ENCODE peak calls at places on chromosomes 7 and 10, in eight cellular contexts. One of them, this sample, is unnamed.

GRCh38 chr7:8378349-8379019 is 54.9 kb upstream of the NXPH1 start:
- DNase-seq in HL-60: no peak
- DNase-seq in K562: no peak
- DNase-seq in astrocyte of the spinal cord: no peak
- DNase-seq in tibial artery: no peak
- DNase-seq in fibroblast of pulmonary artery: no peak
- DNase-seq in astrocyte: no peak
- DNase-seq in A673: no peak
- DNase-seq in this sample: no peak

GRCh38 chr10:4246881-4247358 is 461.9 kb upstream of the KLF6 start:
- DNase-seq in HL-60: no peak
- DNase-seq in K562: no peak
- DNase-seq in astrocyte of the spinal cord: peak
- DNase-seq in tibial artery: no peak
- DNase-seq in fibroblast of pulmonary artery: peak
- DNase-seq in astrocyte: peak
- DNase-seq in A673: peak
- DNase-seq in this sample: no peak

GRCh38 chr7:134900430-134900876 is 85.9 kb upstream of the AGBL3 start:
- DNase-seq in HL-60: no peak
- DNase-seq in K562: no peak
- DNase-seq in astrocyte of the spinal cord: no peak
- DNase-seq in tibial artery: no peak
- DNase-seq in fibroblast of pulmonary artery: no peak
- DNase-seq in astrocyte: no peak
- DNase-seq in A673: no peak
- DNase-seq in this sample: no peak

GRCh38 chr7:135247746-135248471 is 14.3 kb downstream of the STRA8 start:
- DNase-seq in HL-60: no peak
- DNase-seq in K562: no peak
- DNase-seq in astrocyte of the spinal cord: no peak
- DNase-seq in tibial artery: no peak
- DNase-seq in fibroblast of pulmonary artery: no peak
- DNase-seq in astrocyte: no peak
- DNase-seq in A673: no peak
- DNase-seq in this sample: no peak

GRCh38 chr10:114094795-114095194 is 51.1 kb downstream of the ADRB1 start:
- DNase-seq in HL-60: no peak
- DNase-seq in K562: no peak
- DNase-seq in astrocyte of the spinal cord: no peak
- DNase-seq in tibial artery: no peak
- DNase-seq in fibroblast of pulmonary artery: no peak
- DNase-seq in astrocyte: no peak
- DNase-seq in A673: no peak
- DNase-seq in this sample: no peak

GRCh38 chr7:107233174-107233573 is 64.4 kb downstream of the HBP1 start:
- DNase-seq in HL-60: no peak
- DNase-seq in K562: no peak
- DNase-seq in astrocyte of the spinal cord: no peak
- DNase-seq in tibial artery: no peak
- DNase-seq in fibroblast of pulmonary artery: no peak
- DNase-seq in astrocyte: no peak
- DNase-seq in A673: no peak
- DNase-seq in this sample: no peak

GRCh38 chr10:4527281-4527960 is 298.6 kb upstream of the AKR1E2 start:
- DNase-seq in HL-60: no peak
- DNase-seq in K562: no peak
- DNase-seq in astrocyte of the spinal cord: peak
- DNase-seq in tibial artery: no peak
- DNase-seq in fibroblast of pulmonary artery: peak
- DNase-seq in astrocyte: peak
- DNase-seq in A673: no peak
- DNase-seq in this sample: no peak

GRCh38 chr7:87627634-87627994 is 584 bp upstream of the RUNDC3B start:
- DNase-seq in HL-60: no peak
- DNase-seq in K562: no peak
- DNase-seq in astrocyte of the spinal cord: peak
- DNase-seq in tibial artery: no peak
- DNase-seq in fibroblast of pulmonary artery: peak
- DNase-seq in astrocyte: no peak
- DNase-seq in A673: no peak
- DNase-seq in this sample: peak

GRCh38 chr7:24825931-24826661 is 68.8 kb upstream of the GSDME start:
- DNase-seq in HL-60: no peak
- DNase-seq in K562: peak
- DNase-seq in astrocyte of the spinal cord: peak
- DNase-seq in tibial artery: no peak
- DNase-seq in fibroblast of pulmonary artery: peak
- DNase-seq in astrocyte: peak
- DNase-seq in A673: no peak
- DNase-seq in this sample: no peak

GRCh38 chr10:110395350-110396283 is 90.9 kb upstream of the SMNDC1 start:
- DNase-seq in HL-60: no peak
- DNase-seq in K562: no peak
- DNase-seq in astrocyte of the spinal cord: peak
- DNase-seq in tibial artery: no peak
- DNase-seq in fibroblast of pulmonary artery: peak
- DNase-seq in astrocyte: peak
- DNase-seq in A673: no peak
- DNase-seq in this sample: no peak

GRCh38 chr7:141588912-141589311 is 37.7 kb downstream of the AGK start:
- DNase-seq in HL-60: no peak
- DNase-seq in K562: no peak
- DNase-seq in astrocyte of the spinal cord: no peak
- DNase-seq in tibial artery: no peak
- DNase-seq in fibroblast of pulmonary artery: no peak
- DNase-seq in astrocyte: no peak
- DNase-seq in A673: no peak
- DNase-seq in this sample: no peak

GRCh38 chr10:84613336-84614021 is 285.1 kb downstream of the CCSER2 start:
- DNase-seq in HL-60: peak
- DNase-seq in K562: peak
- DNase-seq in astrocyte of the spinal cord: peak
- DNase-seq in tibial artery: no peak
- DNase-seq in fibroblast of pulmonary artery: peak
- DNase-seq in astrocyte: peak
- DNase-seq in A673: peak
- DNase-seq in this sample: no peak

GRCh38 chr10:131173484-131174210 is 137.9 kb downstream of the TCERG1L start:
- DNase-seq in HL-60: no peak
- DNase-seq in K562: no peak
- DNase-seq in astrocyte of the spinal cord: no peak
- DNase-seq in tibial artery: peak
- DNase-seq in fibroblast of pulmonary artery: no peak
- DNase-seq in astrocyte: no peak
- DNase-seq in A673: no peak
- DNase-seq in this sample: no peak

GRCh38 chr7:5243295-5243694 is 39.4 kb upstream of the SLC29A4 start:
- DNase-seq in HL-60: no peak
- DNase-seq in K562: no peak
- DNase-seq in astrocyte of the spinal cord: no peak
- DNase-seq in tibial artery: no peak
- DNase-seq in fibroblast of pulmonary artery: no peak
- DNase-seq in astrocyte: no peak
- DNase-seq in A673: no peak
- DNase-seq in this sample: no peak

GRCh38 chr10:132322621-132323048 is 9.4 kb upstream of the LRRC27 start:
- DNase-seq in HL-60: peak
- DNase-seq in K562: no peak
- DNase-seq in astrocyte of the spinal cord: no peak
- DNase-seq in tibial artery: peak
- DNase-seq in fibroblast of pulmonary artery: peak
- DNase-seq in astrocyte: no peak
- DNase-seq in A673: peak
- DNase-seq in this sample: no peak

GRCh38 chr7:97107192-97107800 is 10.2 kb upstream of the SDHAF3 start:
- DNase-seq in HL-60: no peak
- DNase-seq in K562: no peak
- DNase-seq in astrocyte of the spinal cord: no peak
- DNase-seq in tibial artery: no peak
- DNase-seq in fibroblast of pulmonary artery: peak
- DNase-seq in astrocyte: no peak
- DNase-seq in A673: no peak
- DNase-seq in this sample: no peak

GRCh38 chr10:131785121-131785460 is 115.7 kb upstream of the PPP2R2D start:
- DNase-seq in HL-60: no peak
- DNase-seq in K562: no peak
- DNase-seq in astrocyte of the spinal cord: no peak
- DNase-seq in tibial artery: no peak
- DNase-seq in fibroblast of pulmonary artery: no peak
- DNase-seq in astrocyte: no peak
- DNase-seq in A673: no peak
- DNase-seq in this sample: no peak

DNA sequence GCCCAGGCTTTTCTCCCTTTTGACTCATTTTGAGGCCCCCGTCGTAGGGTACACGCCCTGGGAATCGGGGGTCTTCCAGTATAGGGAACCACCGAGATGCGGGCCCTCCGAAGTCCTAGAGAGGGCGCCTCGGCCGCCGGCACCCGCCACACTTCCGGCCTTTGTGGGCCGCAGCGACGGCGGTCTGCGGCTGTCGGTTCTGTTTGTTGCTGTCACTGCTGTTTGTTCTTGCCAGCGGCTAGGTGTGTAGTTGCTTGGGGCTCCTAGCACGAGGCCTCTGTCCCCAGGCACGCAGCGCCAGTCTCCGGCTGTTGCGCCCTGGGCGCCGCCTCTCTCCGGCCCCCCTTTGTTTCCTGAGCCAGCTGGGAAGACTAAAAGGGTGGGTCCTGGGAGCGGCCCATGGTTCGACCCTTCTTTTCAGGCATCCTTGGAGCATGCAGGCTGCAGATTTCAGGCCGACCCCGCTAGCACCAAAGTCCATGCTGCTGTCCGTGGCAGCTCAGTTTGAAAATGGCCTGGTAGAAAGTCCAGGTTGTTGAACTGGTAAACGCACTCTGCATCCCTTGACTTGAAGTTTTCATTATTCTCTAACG is 17.8 kb upstream of the ZKSCAN1 start:
- DNase-seq in HL-60: no peak
- DNase-seq in K562: no peak
- DNase-seq in astrocyte of the spinal cord: peak
- DNase-seq in tibial artery: peak
- DNase-seq in fibroblast of pulmonary artery: peak
- DNase-seq in astrocyte: no peak
- DNase-seq in A673: peak
- DNase-seq in this sample: no peak
- TF ChIP-seq CTCF in HL-60: no peak
- TF ChIP-seq CTCF in K562: no peak
- TF ChIP-seq CTCF in astrocyte of the spinal cord: peak
- TF ChIP-seq CTCF in tibial artery: no peak
- TF ChIP-seq CTCF in fibroblast of pulmonary artery: peak
- TF ChIP-seq CTCF in astrocyte: no peak
- TF ChIP-seq CTCF in A673: peak
- TF ChIP-seq CTCF in this sample: peak

GRCh38 chr10:62961951-62962523 is 145.9 kb upstream of the EGR2 start:
- DNase-seq in HL-60: no peak
- DNase-seq in K562: no peak
- DNase-seq in astrocyte of the spinal cord: peak
- DNase-seq in tibial artery: no peak
- DNase-seq in fibroblast of pulmonary artery: peak
- DNase-seq in astrocyte: peak
- DNase-seq in A673: peak
- DNase-seq in this sample: no peak
- TF ChIP-seq CTCF in HL-60: no peak
- TF ChIP-seq CTCF in K562: no peak
- TF ChIP-seq CTCF in astrocyte of the spinal cord: no peak
- TF ChIP-seq CTCF in tibial artery: no peak
- TF ChIP-seq CTCF in fibroblast of pulmonary artery: no peak
- TF ChIP-seq CTCF in astrocyte: no peak
- TF ChIP-seq CTCF in A673: no peak
- TF ChIP-seq CTCF in this sample: no peak

DNA sequence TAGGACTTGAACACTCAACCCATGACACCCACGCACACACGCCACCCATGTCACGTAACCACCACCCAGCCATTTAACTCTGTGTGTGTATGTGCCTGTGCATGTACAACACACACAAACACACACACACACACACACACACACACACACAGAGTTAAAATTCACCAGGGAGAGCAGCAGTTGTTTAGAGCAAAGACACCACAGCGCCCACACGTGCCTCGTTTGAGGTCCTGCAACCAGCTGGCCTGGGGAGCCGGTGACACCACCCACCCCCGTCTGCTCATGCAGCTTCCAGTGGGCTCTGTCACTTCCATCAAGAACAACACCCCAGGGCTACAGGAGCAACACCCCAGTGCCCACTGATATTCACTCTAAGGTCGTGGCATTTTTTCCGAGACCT is 97.4 kb downstream of the ELFN1 start:
- DNase-seq in HL-60: no peak
- DNase-seq in K562: peak
- DNase-seq in astrocyte of the spinal cord: no peak
- DNase-seq in tibial artery: no peak
- DNase-seq in fibroblast of pulmonary artery: no peak
- DNase-seq in astrocyte: no peak
- DNase-seq in A673: peak
- DNase-seq in this sample: no peak
- TF ChIP-seq CTCF in HL-60: no peak
- TF ChIP-seq CTCF in K562: peak
- TF ChIP-seq CTCF in astrocyte of the spinal cord: no peak
- TF ChIP-seq CTCF in tibial artery: no peak
- TF ChIP-seq CTCF in fibroblast of pulmonary artery: no peak
- TF ChIP-seq CTCF in astrocyte: no peak
- TF ChIP-seq CTCF in A673: peak
- TF ChIP-seq CTCF in this sample: no peak

GRCh38 chr7:155252958-155253501 is 44.6 kb upstream of the INSIG1 start:
- DNase-seq in HL-60: no peak
- DNase-seq in K562: no peak
- DNase-seq in astrocyte of the spinal cord: no peak
- DNase-seq in tibial artery: no peak
- DNase-seq in fibroblast of pulmonary artery: no peak
- DNase-seq in astrocyte: no peak
- DNase-seq in A673: no peak
- DNase-seq in this sample: no peak
- TF ChIP-seq CTCF in HL-60: no peak
- TF ChIP-seq CTCF in K562: no peak
- TF ChIP-seq CTCF in astrocyte of the spinal cord: no peak
- TF ChIP-seq CTCF in tibial artery: no peak
- TF ChIP-seq CTCF in fibroblast of pulmonary artery: no peak
- TF ChIP-seq CTCF in astrocyte: no peak
- TF ChIP-seq CTCF in A673: no peak
- TF ChIP-seq CTCF in this sample: no peak

GRCh38 chr10:115171392-115171960 is 78.3 kb downstream of the ATRNL1 start:
- DNase-seq in HL-60: no peak
- DNase-seq in K562: peak
- DNase-seq in astrocyte of the spinal cord: peak
- DNase-seq in tibial artery: no peak
- DNase-seq in fibroblast of pulmonary artery: peak
- DNase-seq in astrocyte: no peak
- DNase-seq in A673: peak
- DNase-seq in this sample: no peak
- TF ChIP-seq CTCF in HL-60: peak
- TF ChIP-seq CTCF in K562: no peak
- TF ChIP-seq CTCF in astrocyte of the spinal cord: peak
- TF ChIP-seq CTCF in tibial artery: peak
- TF ChIP-seq CTCF in fibroblast of pulmonary artery: peak
- TF ChIP-seq CTCF in astrocyte: peak
- TF ChIP-seq CTCF in A673: peak
- TF ChIP-seq CTCF in this sample: peak

GRCh38 chr10:103062854-103063642 is 130.0 kb downstream of the NT5C2 start:
- DNase-seq in HL-60: no peak
- DNase-seq in K562: no peak
- DNase-seq in astrocyte of the spinal cord: no peak
- DNase-seq in tibial artery: no peak
- DNase-seq in fibroblast of pulmonary artery: no peak
- DNase-seq in astrocyte: no peak
- DNase-seq in A673: no peak
- DNase-seq in this sample: no peak
- TF ChIP-seq CTCF in HL-60: no peak
- TF ChIP-seq CTCF in K562: no peak
- TF ChIP-seq CTCF in astrocyte of the spinal cord: peak
- TF ChIP-seq CTCF in tibial artery: peak
- TF ChIP-seq CTCF in fibroblast of pulmonary artery: no peak
- TF ChIP-seq CTCF in astrocyte: no peak
- TF ChIP-seq CTCF in A673: peak
- TF ChIP-seq CTCF in this sample: no peak